ENCODE peak calls at places on chromosomes 2 and 18, in four cellular contexts. W is AG09309, L is glutamatergic neuron, N is GM12865. C is an unnamed sample.

GRCh38 chr2:106359512-106359911 is 108.7 kb downstream of the RGPD3 start:
- DNase-seq in N (no peak), W (no peak), L (no peak), C (no peak)

GRCh38 chr2:137947714-137948336 is 16.4 kb upstream of the HNMT start:
- DNase-seq in L (peak; percentile 74), N (peak; percentile 62), W (no peak), C (peak; percentile 49)

GRCh38 chr2:215031330-215031729 is 107.1 kb downstream of the ABCA12 start:
- DNase-seq in N (no peak), L (no peak), W (no peak), C (no peak)

GRCh38 chr18:59416818-59417217 is 57.8 kb upstream of the LMAN1 start:
- DNase-seq in W (no peak), L (no peak), N (no peak), C (no peak)

GRCh38 chr2:675982-676646 is 1.1 kb downstream of the TMEM18 start:
- DNase-seq in W (peak; percentile 72), N (peak; percentile 57), L (peak; percentile 75), C (peak; percentile 36)

GRCh38 chr2:242004223-242004901 is 134.8 kb downstream of the RTP5 start:
- DNase-seq in N (no peak), L (no peak), W (no peak), C (no peak)

GRCh38 chr2:198498048-198498447 is 693.7 kb downstream of the PLCL1 start:
- DNase-seq in W (no peak), L (no peak), N (no peak), C (no peak)

GRCh38 chr2:98508690-98509054 is 64.0 kb downstream of the INPP4A start:
- DNase-seq in W (no peak), L (no peak), N (no peak), C (no peak)

GRCh38 chr18:8610442-8610801 is 1.2 kb downstream of the RAB12 start:
- DNase-seq in N (peak; percentile 52), L (no peak), W (no peak), C (no peak)

GRCh38 chr2:229714080-229714735 is at the start of gene DNER:
- DNase-seq in W (no peak), L (peak; percentile 83), N (peak; percentile 53), C (no peak)

GRCh38 chr2:229708335-229708734 is 6.0 kb downstream of the DNER start:
- DNase-seq in L (no peak), N (no peak), W (no peak), C (no peak)

GRCh38 chr2:229713371-229714079 is 830 bp downstream of the DNER start:
- DNase-seq in N (peak; percentile 10), L (peak; percentile 72), W (no peak), C (no peak)

GRCh38 chr2:229714736-229715541 is 584 bp upstream of the DNER start:
- DNase-seq in W (no peak), L (peak; percentile 46), N (peak; percentile 44), C (no peak)

DNA sequence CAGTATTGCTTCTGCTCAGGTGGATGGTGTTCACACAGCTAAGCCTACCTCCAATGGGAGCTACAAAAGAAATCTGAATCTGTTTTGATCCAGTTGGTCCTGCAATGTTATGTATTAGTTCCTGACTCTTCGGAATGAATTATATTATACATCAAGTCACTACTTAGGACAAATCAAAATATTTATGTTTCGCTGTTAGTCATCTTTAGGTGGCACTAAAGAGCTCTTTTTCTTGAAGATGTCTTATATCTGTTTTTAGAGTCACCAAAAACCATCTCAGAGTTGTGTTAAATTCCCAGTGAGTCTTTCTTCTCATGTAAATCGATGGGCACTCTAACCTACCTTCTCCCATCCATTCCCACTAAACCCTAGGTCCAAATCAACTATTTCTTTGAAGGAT is 2.2 kb downstream of the DNER start:
- DNase-seq in N (peak; percentile 3), W (no peak), L (no peak), C (no peak)
- TF ChIP-seq CTCF in N (no peak), W (no peak), L (no peak), C (no peak)

DNA sequence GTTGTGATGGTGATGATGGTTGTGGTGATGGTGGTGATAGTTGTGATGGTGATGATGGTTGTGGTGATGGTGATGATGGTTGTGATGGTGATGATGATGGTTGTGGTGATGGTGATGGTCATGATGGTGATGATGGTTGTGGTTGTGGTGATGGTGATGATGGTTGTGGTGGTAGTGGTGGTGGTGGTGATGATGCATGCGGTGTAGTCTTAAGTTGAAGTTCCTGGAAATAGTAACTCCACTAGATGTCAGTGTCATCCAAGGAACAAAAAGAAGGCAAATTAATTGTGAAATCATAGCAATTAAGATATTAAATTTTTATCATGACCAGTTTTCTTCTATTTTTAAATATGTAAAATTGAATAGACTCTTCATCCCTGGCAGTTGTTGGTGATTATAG is 309.2 kb downstream of the AGAP1 start:
- DNase-seq in N (no peak), L (no peak), W (no peak), C (no peak)
- TF ChIP-seq CTCF in N (no peak), L (no peak), W (no peak), C (no peak)

DNA sequence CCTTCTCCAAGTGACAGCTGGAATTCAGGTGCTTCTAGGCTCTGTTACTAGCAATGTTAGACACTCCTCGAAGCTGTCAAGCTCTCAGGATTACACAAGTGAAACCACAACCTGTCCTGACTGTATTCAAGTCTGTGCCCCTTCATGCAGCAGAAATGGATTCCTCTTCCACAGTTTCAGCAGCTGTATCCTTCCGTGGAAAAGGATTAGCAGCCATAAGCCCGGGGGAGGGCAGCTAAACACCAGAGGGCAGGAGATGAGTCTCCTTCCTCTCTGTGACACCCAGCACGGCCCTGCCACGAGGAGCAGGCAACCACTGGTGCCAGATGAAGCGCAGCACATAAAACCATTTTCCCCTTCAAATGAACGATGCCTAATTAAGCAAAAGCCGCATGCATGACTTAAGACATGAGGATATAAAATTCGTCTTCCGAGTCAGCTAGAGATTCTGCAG is 1.2 kb downstream of the ST3GAL5 start:
- DNase-seq in N (peak; percentile 29), L (peak; percentile 45), W (no peak), C (no peak)
- TF ChIP-seq CTCF in N (peak; percentile 7), L (no peak), W (peak; percentile 41), C (no peak)

GRCh38 chr2:133641497-133641896 is 73.2 kb upstream of the NCKAP5 start:
- DNase-seq in W (no peak), L (no peak), N (no peak), C (no peak)
- TF ChIP-seq CTCF in W (no peak), L (no peak), N (no peak), C (no peak)

GRCh38 chr2:176935543-176936102 is 277.0 kb upstream of the HNRNPA3 start:
- DNase-seq in L (no peak), W (no peak), N (no peak), C (no peak)

GRCh38 chr2:176936410-176936809 is 276.2 kb upstream of the HNRNPA3 start:
- DNase-seq in N (no peak), L (no peak), W (no peak), C (no peak)

GRCh38 chr2:176934869-176935415 is 277.7 kb upstream of the HNRNPA3 start:
- DNase-seq in W (no peak), L (no peak), N (no peak), C (no peak)

GRCh38 chr2:176934131-176934530 is 278.5 kb upstream of the HNRNPA3 start:
- DNase-seq in N (no peak), W (no peak), L (no peak), C (no peak)

DNA sequence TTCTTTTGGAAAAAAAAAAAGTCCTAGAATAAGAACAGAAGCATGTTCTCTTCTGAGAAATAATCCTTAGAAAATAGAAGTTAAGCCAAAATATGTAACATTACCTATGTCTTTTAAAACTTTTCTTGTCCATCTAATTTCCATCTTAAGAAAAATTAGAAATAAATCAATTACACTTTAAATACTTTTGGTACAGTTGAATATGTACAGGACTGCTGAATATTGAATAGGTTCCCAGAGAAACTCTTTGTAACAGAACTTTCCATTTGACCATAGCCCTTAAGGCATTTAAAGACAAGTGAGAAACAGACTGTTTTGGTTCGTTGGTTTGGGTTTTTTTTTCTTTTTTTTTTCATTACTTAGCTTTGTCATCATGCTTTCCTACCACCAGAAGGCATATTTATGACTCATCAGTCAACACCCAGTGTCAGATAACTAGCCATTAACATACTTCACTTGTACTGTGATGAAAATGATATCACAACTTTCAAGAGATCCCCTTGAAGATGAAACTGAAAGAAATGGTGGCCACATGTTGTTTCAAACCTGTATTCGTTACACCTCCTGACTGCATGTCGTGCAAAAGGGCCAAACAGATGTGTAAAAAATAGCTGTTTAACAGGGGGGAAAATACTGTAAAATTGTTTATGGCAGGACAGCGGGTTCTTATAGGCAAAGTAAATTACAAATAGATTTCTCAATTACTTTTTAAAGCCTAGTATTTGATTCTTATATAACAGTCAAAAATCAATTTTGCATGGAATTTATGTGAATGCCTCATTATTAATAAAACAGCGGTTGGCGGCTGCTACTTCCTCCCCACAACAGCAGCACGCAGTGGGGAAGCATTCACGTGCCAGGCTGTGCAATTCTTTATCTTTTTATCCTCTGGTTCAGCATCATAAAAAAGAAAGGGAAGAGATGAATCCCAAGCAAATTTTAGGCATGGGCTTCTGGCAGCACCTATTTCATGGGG is 280.7 kb upstream of the HNRNPA3 start:
- DNase-seq in W (peak; percentile 3), L (no peak), N (peak; percentile 94), C (no peak)
- TF ChIP-seq CTCF in W (no peak), L (no peak), N (no peak), C (no peak)

DNA sequence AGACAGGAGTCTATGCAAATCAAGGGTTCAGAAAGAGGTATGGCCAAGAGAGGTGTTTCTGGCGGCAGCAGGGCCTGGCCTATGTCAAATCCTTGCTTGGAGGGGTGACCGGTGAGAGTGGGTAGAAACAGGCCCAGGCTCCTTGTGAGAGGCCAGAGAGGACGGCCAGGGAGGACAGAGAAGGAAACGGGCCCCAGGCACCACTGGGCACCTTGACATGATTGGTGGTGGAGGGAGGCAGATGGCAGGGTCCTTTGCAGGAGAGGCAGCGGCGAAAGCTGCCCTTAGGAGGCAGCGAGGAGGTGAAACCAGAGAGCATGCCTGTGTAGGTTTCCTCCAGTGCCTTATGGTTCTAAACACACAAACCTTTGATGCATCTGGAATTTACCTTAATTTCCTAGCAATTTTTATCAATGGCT is 6.2 kb downstream of the RAMP1 start:
- DNase-seq in W (no peak), N (no peak), L (no peak), C (no peak)
- TF ChIP-seq CTCF in W (no peak), N (no peak), L (no peak), C (no peak)

DNA sequence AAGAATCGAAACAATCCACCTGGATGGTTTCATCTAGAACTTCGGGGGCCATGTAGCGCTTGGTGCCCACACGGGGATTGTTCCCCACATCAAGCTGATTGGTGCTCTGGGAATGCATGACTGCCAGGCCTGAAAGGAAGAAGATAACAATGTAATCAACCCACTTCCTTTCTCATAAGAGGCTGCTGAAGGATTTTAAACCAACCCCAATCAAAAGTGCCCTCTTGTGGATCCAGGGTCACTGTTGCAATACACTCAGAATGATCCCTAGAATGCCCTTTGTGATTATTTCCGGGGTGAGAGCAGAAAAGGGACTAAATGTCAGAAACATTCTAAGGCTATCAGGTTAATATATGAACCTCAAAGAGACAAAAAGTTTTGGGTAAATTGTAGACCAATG is 115.2 kb downstream of the ACVR1 start:
- DNase-seq in N (no peak), W (no peak), L (no peak), C (no peak)
- TF ChIP-seq CTCF in N (no peak), W (no peak), L (no peak), C (no peak)